ENCODE peak calls at places on chromosomes 4 and X, in eight cellular contexts. R, W, C, S, L, T, N and F are unnamed samples.

GRCh38 chrX:9471571-9471985 is 6.7 kb downstream of the TBL1X start:
- DNase-seq in C (no peak), W (no peak), R (no peak), N (no peak), S (no peak), L (peak), T (no peak), F (no peak)

GRCh38 chrX:129649268-129650182 is 5.2 kb downstream of the APLN start:
- DNase-seq in S (no peak), T (no peak), L (peak), W (no peak), C (no peak), R (no peak), N (no peak), F (no peak)

GRCh38 chrX:123971963-123972362 is 10.5 kb downstream of the STAG2 start:
- DNase-seq in T (no peak), N (no peak), C (no peak), L (no peak), R (no peak), W (no peak), S (no peak), F (no peak)

GRCh38 chrX:139429913-139430312 is 100.6 kb upstream of the F9 start:
- DNase-seq in S (no peak), N (no peak), R (no peak), W (no peak), C (no peak), L (no peak), T (no peak), F (no peak)

GRCh38 chr4:172311682-172312081 is 498.5 kb downstream of the GALNTL6 start:
- DNase-seq in T (no peak), W (no peak), S (no peak), R (no peak), C (no peak), N (no peak), L (no peak), F (no peak)

GRCh38 chr4:18882468-18882867 is 860.9 kb upstream of the LCORL start:
- DNase-seq in C (no peak), N (no peak), W (no peak), R (no peak), S (no peak), L (peak), T (no peak), F (no peak)

GRCh38 chr4:5890063-5890727 is 2.7 kb downstream of the CRMP1 start:
- DNase-seq in R (no peak), S (peak), N (no peak), W (no peak), L (no peak), T (no peak), C (no peak), F (no peak)

GRCh38 chrX:11908371-11908770 is 150.3 kb downstream of the MSL3 start:
- DNase-seq in R (no peak), W (no peak), S (peak), N (no peak), T (no peak), L (peak), C (peak), F (no peak)

GRCh38 chr4:113756005-113756410 is 5.5 kb downstream of the CAMK2D start:
- DNase-seq in N (no peak), L (peak), R (no peak), S (no peak), W (no peak), T (no peak), C (no peak), F (no peak)

GRCh38 chr4:188029114-188029513 is 33.5 kb downstream of the ZFP42 start:
- DNase-seq in R (no peak), T (no peak), S (no peak), N (no peak), C (no peak), L (no peak), W (no peak), F (no peak)

GRCh38 chrX:153953342-153953830 is 8.9 kb upstream of the RENBP start:
- DNase-seq in S (peak), N (peak), W (peak), R (peak), T (peak), C (peak), L (peak), F (peak)

GRCh38 chrX:10579018-10579752 is 41.2 kb downstream of the MID1 start:
- DNase-seq in L (peak), R (no peak), S (no peak), W (no peak), C (no peak), N (no peak), T (no peak), F (no peak)

GRCh38 chr4:31601793-31602192 is 881.6 kb downstream of the PCDH7 start:
- DNase-seq in W (no peak), T (no peak), S (no peak), C (no peak), R (no peak), L (no peak), N (no peak), F (no peak)

GRCh38 chrX:46589977-46590723 is 16.6 kb downstream of the CHST7 start:
- DNase-seq in L (peak), N (no peak), W (no peak), S (no peak), T (no peak), R (no peak), C (no peak), F (no peak)

GRCh38 chr4:138311771-138312535 is 69.8 kb upstream of the SLC7A11 start:
- DNase-seq in T (no peak), R (no peak), L (peak), N (no peak), S (no peak), W (no peak), C (no peak), F (no peak)

GRCh38 chr4:159446266-159446976 is 343.5 kb downstream of the RAPGEF2 start:
- DNase-seq in L (peak), R (no peak), C (peak), N (no peak), S (peak), T (no peak), W (no peak), F (no peak)

GRCh38 chrX:10794203-10794630 is 173.8 kb upstream of the MID1 start:
- DNase-seq in T (no peak), S (no peak), L (no peak), N (no peak), R (no peak), W (no peak), C (no peak), F (no peak)

GRCh38 chrX:81259008-81259713 is 57.3 kb downstream of the SH3BGRL start:
- DNase-seq in S (no peak), N (no peak), R (no peak), W (no peak), C (no peak), L (peak), T (no peak), F (no peak)

GRCh38 chr4:80183196-80184052 is 13.9 kb upstream of the PRDM8 start:
- DNase-seq in T (peak), W (no peak), C (peak), R (peak), L (peak), S (peak), N (no peak), F (peak)

GRCh38 chrX:120790118-120790517 is 85.5 kb downstream of the CT47B1 start:
- DNase-seq in T (no peak), N (no peak), S (peak), R (no peak), C (no peak), W (no peak), L (peak), F (no peak)

GRCh38 chrX:53479295-53479694 is 45.1 kb upstream of the HSD17B10 start:
- DNase-seq in T (no peak), S (no peak), L (no peak), R (no peak), C (no peak), W (no peak), N (no peak), F (no peak)

GRCh38 chr4:152591361-152591760 is 55.5 kb upstream of the FBXW7 start:
- DNase-seq in S (no peak), L (peak), C (peak), W (no peak), N (no peak), T (peak), R (peak), F (no peak)

GRCh38 chr4:158835456-158836369 is 66.9 kb downstream of the FNIP2 start:
- DNase-seq in C (no peak), S (no peak), N (no peak), L (no peak), W (no peak), T (no peak), R (no peak), F (no peak)

GRCh38 chr4:106355193-106355592 is 13.4 kb downstream of the GIMD1 start:
- DNase-seq in C (no peak), T (no peak), R (no peak), N (no peak), L (no peak), W (no peak), S (no peak), F (no peak)

GRCh38 chrX:153400146-153401132 is 711 bp downstream of the PNMA6E start:
- DNase-seq in C (peak), R (peak), N (peak), T (peak), W (peak), L (peak), S (peak), F (peak)

GRCh38 chr4:15144249-15144966 is 142.1 kb downstream of the CPEB2 start:
- DNase-seq in C (no peak), T (no peak), S (no peak), R (no peak), L (no peak), N (no peak), W (no peak), F (no peak)

GRCh38 chrX:80578518-80579105 is 158.4 kb downstream of the TENT5D start:
- DNase-seq in L (peak), S (peak), T (no peak), R (no peak), N (no peak), C (no peak), W (no peak), F (no peak)

GRCh38 chr4:153943738-153944415 is 155.0 kb upstream of the SFRP2 start:
- DNase-seq in W (no peak), L (no peak), R (no peak), S (no peak), T (no peak), C (no peak), N (no peak), F (no peak)

GRCh38 chr4:183145773-183146172 is 46.7 kb downstream of the WWC2 start:
- DNase-seq in L (no peak), W (no peak), C (no peak), T (no peak), N (no peak), R (no peak), S (no peak), F (no peak)

GRCh38 chrX:130975947-130976346 is 72.9 kb upstream of the ENOX2 start:
- DNase-seq in R (no peak), L (peak), C (peak), S (peak), T (no peak), W (no peak), N (no peak), F (no peak)

GRCh38 chrX:11105080-11105479 is 6.1 kb upstream of the HCCS start:
- DNase-seq in C (no peak), W (no peak), T (no peak), S (no peak), L (peak), N (no peak), R (no peak), F (no peak)

GRCh38 chrX:26653050-26653449 is 437.1 kb downstream of the MAGEB5 start:
- DNase-seq in L (no peak), R (no peak), N (no peak), W (no peak), S (no peak), T (no peak), C (no peak), F (no peak)

GRCh38 chr4:3384771-3385701 is 56.7 kb upstream of the HGFAC start:
- DNase-seq in T (no peak), N (no peak), S (no peak), R (no peak), C (no peak), L (no peak), W (no peak), F (no peak)

GRCh38 chr4:143406523-143406922 is 69.8 kb downstream of the GAB1 start:
- DNase-seq in S (no peak), T (no peak), W (no peak), C (peak), N (no peak), L (peak), R (peak), F (no peak)

GRCh38 chr4:142358656-142359055 is 487.4 kb downstream of the INPP4B start:
- DNase-seq in R (no peak), C (no peak), S (no peak), L (no peak), T (no peak), N (no peak), W (no peak), F (no peak)

GRCh38 chr4:20395160-20395773 is 143.6 kb downstream of the SLIT2 start:
- DNase-seq in R (no peak), N (no peak), W (no peak), S (peak), L (peak), T (peak), C (peak), F (no peak)